ENCODE peak calls at places on chromosomes 12 and 14, in nine cellular contexts. R is foreskin fibroblast, D is adrenal gland, G is cardiac fibroblast, Q is DND-41, Z is astrocyte, F is HepG2, S is hepatocyte, J is AG09309. A is an unnamed sample.

GRCh38 chr14:81561084-81561775 is 27.6 kb upstream of the SEL1L start:
- DNase-seq in S (no peak), R (no peak), Z (no peak), Q (no peak), J (no peak), G (no peak), D (no peak), F (no peak), A (peak; percentile 95)

GRCh38 chr12:51863363-51863920 is 14.9 kb upstream of the FIGNL2 start:
- DNase-seq in R (no peak), F (no peak), Q (no peak), D (no peak), S (no peak), G (no peak), J (no peak), Z (no peak), A (no peak)

GRCh38 chr14:31950760-31951637 is 126.1 kb upstream of the ARHGAP5 start:
- DNase-seq in R (peak; percentile 73), Q (no peak), G (peak; percentile 49), F (no peak), J (no peak), S (peak; percentile 82), D (no peak), Z (peak; percentile 73), A (peak; percentile 85)

GRCh38 chr14:25841226-25841625 is 756.6 kb downstream of the NOVA1 start:
- DNase-seq in F (no peak), Q (no peak), D (no peak), G (no peak), Z (no peak), S (no peak), J (no peak), R (peak; percentile 1), A (peak; percentile 14)

GRCh38 chr12:27009926-27010325 is 4.3 kb downstream of the TM7SF3 start:
- DNase-seq in Z (no peak), J (no peak), Q (no peak), R (no peak), F (no peak), S (no peak), G (no peak), D (no peak), A (no peak)

GRCh38 chr12:131390408-131391100 is 320.3 kb upstream of the SFSWAP start:
- DNase-seq in Z (no peak), S (peak; percentile 71), J (no peak), G (no peak), D (no peak), R (no peak), F (no peak), Q (peak; percentile 44), A (no peak)

GRCh38 chr12:74412607-74413230 is 124.9 kb upstream of the ATXN7L3B start:
- DNase-seq in D (no peak), R (peak; percentile 30), J (no peak), Q (no peak), F (peak; percentile 10), G (peak; percentile 43), S (peak; percentile 28), Z (peak; percentile 2), A (peak; percentile 24)

GRCh38 chr12:6452245-6452731 is 446 bp downstream of the TAPBPL start:
- DNase-seq in J (no peak), Q (peak; percentile 40), S (peak; percentile 35), D (peak; percentile 69), G (no peak), F (no peak), R (peak; percentile 52), Z (no peak), A (no peak)

DNA sequence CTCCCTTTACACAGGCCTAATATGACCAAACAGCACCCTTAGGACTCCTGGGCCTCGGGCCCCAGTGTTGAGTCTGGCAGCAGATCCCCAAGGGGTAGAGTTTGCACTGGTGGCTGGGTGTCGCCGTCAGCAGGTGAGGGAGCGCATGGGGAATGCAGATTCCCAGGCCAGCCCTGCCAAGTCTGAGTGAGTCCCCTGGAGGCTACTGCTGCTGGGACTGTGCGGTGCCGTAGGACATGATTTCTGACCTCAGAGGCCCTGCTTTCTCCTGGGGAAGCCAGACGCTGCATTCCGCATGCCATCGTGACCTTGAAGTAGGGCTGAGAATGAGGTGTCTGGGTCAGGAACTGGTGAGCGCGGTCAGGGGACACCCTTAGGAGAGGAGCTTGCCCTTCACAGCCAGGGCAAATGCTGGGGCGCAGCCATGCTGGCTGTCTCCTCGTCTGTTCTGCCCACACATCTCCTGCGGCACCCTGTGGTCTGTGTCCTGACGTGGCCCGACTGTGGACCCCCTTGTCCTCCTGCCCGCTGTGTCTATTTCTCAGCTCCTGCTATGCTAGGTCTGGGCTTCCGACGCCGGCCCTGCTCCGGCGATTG is 37.6 kb upstream of the PRMT8 start:
- DNase-seq in D (no peak), J (no peak), Z (no peak), R (no peak), S (no peak), Q (no peak), F (no peak), G (no peak), A (no peak)
- H3K4me3 ChIP-seq in D (no peak overlapping the region), J (no peak overlapping the region), Z (no peak overlapping the region), R (no peak overlapping the region), S (no peak overlapping the region), Q (no peak overlapping the region), F (no peak overlapping the region), G (no peak overlapping the region), A (no peak overlapping the region)

GRCh38 chr14:65223636-65224035 is 121.3 kb upstream of the MAX start:
- DNase-seq in R (no peak), Z (no peak), Q (no peak), F (no peak), G (peak; percentile 55), D (no peak), J (no peak), S (no peak), A (no peak)

GRCh38 chr14:65222434-65222833 is 120.1 kb upstream of the MAX start:
- DNase-seq in G (peak; percentile 85), Z (peak; percentile 40), F (no peak), R (peak; percentile 81), D (peak; percentile 27), S (peak; percentile 68), Q (peak; percentile 61), J (peak; percentile 35), A (peak; percentile 60)

GRCh38 chr14:65226824-65227604 is 124.7 kb upstream of the MAX start:
- DNase-seq in Q (no peak), Z (no peak), D (no peak), G (peak; percentile 55), R (peak; percentile 82), S (peak; percentile 77), F (peak; percentile 97), J (no peak), A (peak; percentile 72)

GRCh38 chr14:65225299-65226159 is 123.2 kb upstream of the MAX start:
- DNase-seq in D (no peak), Z (no peak), S (no peak), G (no peak), F (no peak), J (no peak), R (no peak), Q (no peak), A (no peak)

DNA sequence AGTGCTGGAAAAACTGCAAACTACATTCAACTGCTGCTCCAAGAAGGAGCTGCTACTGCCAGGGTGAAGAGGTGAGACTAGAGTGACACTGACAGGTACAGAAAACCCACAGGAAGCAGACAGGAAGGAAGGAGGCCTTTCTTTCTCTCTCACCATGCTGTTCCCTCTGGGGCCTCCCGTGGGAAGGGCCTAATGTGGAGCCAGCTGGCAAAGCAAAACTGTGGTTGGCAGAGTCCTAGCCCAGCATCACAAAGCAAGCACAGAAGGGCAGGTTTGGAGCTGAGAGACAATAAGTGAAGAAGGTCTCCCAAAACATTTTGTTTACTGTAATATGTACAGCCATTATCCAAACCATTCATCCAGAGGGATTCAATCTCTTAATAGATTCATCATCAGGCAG is 122.5 kb upstream of the MAX start:
- DNase-seq in J (no peak), G (peak; percentile 16), F (no peak), R (peak; percentile 50), S (no peak), D (no peak), Z (no peak), Q (peak; percentile 77), A (no peak)
- TF ChIP-seq CTCF in J (no peak), G (no peak), F (no peak), R (no peak), S (no peak), D (no peak), Z (no peak), Q (no peak), A (no peak)

DNA sequence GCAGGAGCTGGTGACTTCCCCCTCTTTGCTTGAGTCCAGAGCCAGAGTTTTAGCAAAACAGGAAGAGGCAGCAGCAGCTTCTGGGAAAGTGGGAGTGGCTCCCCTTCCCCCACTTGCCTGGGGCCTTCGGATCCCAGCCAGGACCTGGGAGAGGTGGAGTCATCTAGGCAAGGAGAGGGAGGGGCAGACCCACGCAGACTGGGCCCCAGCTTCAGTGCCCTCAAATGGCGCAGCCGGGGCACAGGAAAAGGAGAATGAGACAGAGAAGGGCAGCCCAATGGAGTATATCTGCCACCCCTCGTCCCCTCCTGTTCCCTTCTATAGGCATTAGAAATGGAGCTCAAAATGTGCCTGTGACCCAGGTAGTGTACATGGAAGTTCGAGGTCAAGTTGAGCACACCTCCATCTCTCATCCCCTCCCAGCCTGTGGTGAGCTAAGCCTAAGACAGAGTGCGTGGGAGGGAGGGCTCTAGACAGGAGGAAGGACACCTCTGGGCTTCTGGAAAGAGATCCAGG is 9.3 kb upstream of the HDAC7 start:
- DNase-seq in D (peak; percentile 84), G (peak; percentile 73), Q (no peak), F (no peak), S (peak; percentile 75), R (peak; percentile 94), Z (no peak), J (no peak), A (peak; percentile 91)
- H3K4me3 ChIP-seq in D (no peak overlapping the region), G (no peak overlapping the region), Q (no peak overlapping the region), F (peak overlapping the region; percentile 42), S (no peak overlapping the region), R (no peak overlapping the region), Z (no peak overlapping the region), J (no peak overlapping the region), A (no peak overlapping the region)

GRCh38 chr12:132416121-132416673 is 73.8 kb upstream of the FBRSL1 start:
- DNase-seq in D (no peak), Z (no peak), G (no peak), Q (no peak), S (no peak), J (no peak), F (no peak), R (no peak), A (no peak)

GRCh38 chr12:132411457-132411856 is 78.5 kb upstream of the FBRSL1 start:
- DNase-seq in Z (no peak), S (no peak), D (no peak), R (no peak), F (no peak), G (no peak), J (no peak), Q (no peak), A (no peak)

GRCh38 chr12:132414634-132415340 is 75.2 kb upstream of the FBRSL1 start:
- DNase-seq in F (peak; percentile 62), Q (peak; percentile 77), D (peak; percentile 83), R (peak; percentile 91), G (peak; percentile 75), J (peak; percentile 18), Z (peak; percentile 22), S (peak; percentile 92), A (peak; percentile 74)

GRCh38 chr12:132415456-132416120 is 74.4 kb upstream of the FBRSL1 start:
- DNase-seq in S (no peak), F (no peak), R (no peak), Z (no peak), Q (no peak), J (no peak), D (no peak), G (no peak), A (no peak)

DNA sequence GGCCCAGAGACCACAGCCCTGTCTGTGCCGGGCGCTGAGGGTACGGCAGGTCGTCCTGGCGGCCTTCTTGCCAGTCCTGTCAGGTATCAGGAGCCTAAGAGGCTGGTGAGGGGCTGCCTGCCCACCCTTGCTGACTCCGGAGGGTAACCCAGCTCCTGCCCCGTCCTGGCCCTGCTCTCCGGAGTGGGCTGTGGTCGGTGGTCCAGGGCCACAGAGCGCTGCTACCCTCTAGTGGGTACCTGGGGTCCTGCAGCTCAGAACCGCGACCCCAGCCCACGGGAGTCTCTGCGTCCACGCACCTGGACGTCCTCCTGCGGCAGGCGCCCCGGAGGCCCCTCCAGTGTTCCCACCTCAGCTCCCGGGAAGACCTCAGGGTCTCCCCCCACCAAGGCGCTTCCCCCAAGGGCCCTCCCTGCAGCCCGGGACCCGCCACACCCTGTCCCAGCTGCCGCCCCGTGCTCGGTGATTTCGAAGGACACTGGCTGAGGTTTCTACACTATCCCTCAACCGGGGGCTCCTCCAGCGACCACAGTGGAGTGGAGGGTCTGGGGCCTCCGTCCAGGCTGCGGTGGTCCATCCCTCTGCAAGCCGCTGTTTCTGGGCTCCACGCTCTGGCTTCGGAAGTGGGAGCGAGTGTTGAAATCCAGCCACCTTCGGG is 75.9 kb upstream of the FBRSL1 start:
- DNase-seq in F (no peak), G (no peak), Z (no peak), J (no peak), D (no peak), S (peak; percentile 43), Q (peak; percentile 35), R (no peak), A (no peak)
- TF ChIP-seq CTCF in F (peak; percentile 81), G (peak; percentile 66), Z (peak; percentile 14), J (peak; percentile 53), D (peak; percentile 17), S (peak; percentile 63), Q (peak; percentile 82), R (peak; percentile 41), A (peak; percentile 47)

A was measured in epithelial cell of esophagus.